ENCODE peak calls at places on chromosome 17, in eight cellular contexts. T is effector memory CD4-positive, alpha-beta T cell; H is AML-193; A is D341Med; W is Karpas-422; I is putamen; C is T-helper 2 cell; V is activated CD8-positive, alpha-beta T cell treated with anti-CD3 and anti-CD28 coated beads, Interleukin-2, amount 10 ng/mL, durations not matched to agents 7 days and 5 days. L is an unnamed sample.

GRCh38 chr17:12990041-12990808 is 27.6 kb downstream of the ELAC2 start:
- DNase-seq in W (peak), V (no peak), I (no peak), H (no peak), A (no peak), C (no peak), T (no peak), L (no peak)

GRCh38 chr17:8789743-8790142 is 9.4 kb downstream of the MFSD6L start:
- DNase-seq in T (no peak), V (no peak), H (no peak), C (no peak), W (no peak), A (no peak), I (peak), L (no peak)

GRCh38 chr17:45425125-45425983 is 7.3 kb downstream of the ARHGAP27 start:
- DNase-seq in T (no peak), C (no peak), I (no peak), A (peak), W (peak), H (peak), V (no peak), L (peak)

GRCh38 chr17:2904135-2904534 is 107.9 kb downstream of the RAP1GAP2 start:
- DNase-seq in I (peak), A (peak), C (no peak), H (no peak), T (no peak), V (no peak), W (peak), L (no peak)

GRCh38 chr17:17890773-17891759 is 54.3 kb upstream of the SREBF1 start:
- DNase-seq in W (peak), H (peak), V (peak), I (no peak), C (peak), T (no peak), A (peak), L (peak)

GRCh38 chr17:7213895-7214299 is 5.7 kb downstream of the DLG4 start:
- DNase-seq in W (peak), I (peak), A (peak), H (peak), C (peak), T (no peak), V (no peak), L (peak)

GRCh38 chr17:18966831-18967624 is 15.1 kb downstream of the SLC5A10 start:
- DNase-seq in T (no peak), A (no peak), V (no peak), W (no peak), H (no peak), I (no peak), C (no peak), L (no peak)

GRCh38 chr17:62778990-62779681 is 29.0 kb downstream of the MARCHF10 start:
- DNase-seq in V (no peak), W (peak), A (no peak), T (no peak), I (peak), H (no peak), C (no peak), L (no peak)

GRCh38 chr17:37848690-37849616 is 75.3 kb upstream of the TBC1D3K start:
- DNase-seq in I (no peak), H (peak), V (peak), T (no peak), A (peak), C (no peak), W (no peak), L (no peak)

GRCh38 chr17:82300707-82301270 is 16.6 kb downstream of the CD7 start:
- DNase-seq in T (no peak), V (peak), I (no peak), H (peak), A (peak), C (peak), W (peak), L (peak)

GRCh38 chr17:9002610-9003354 is 18.5 kb upstream of the NTN1 start:
- DNase-seq in A (peak), V (no peak), I (no peak), W (no peak), C (no peak), H (peak), T (no peak), L (no peak)

GRCh38 chr17:41048441-41048840 is 1.3 kb upstream of the KRTAP2-1 start:
- DNase-seq in A (no peak), C (no peak), I (no peak), H (no peak), V (no peak), W (peak), T (no peak), L (no peak)

GRCh38 chr17:46266656-46267544 is 28.0 kb upstream of the LRRC37A start:
- DNase-seq in V (peak), T (peak), C (peak), W (peak), I (peak), A (peak), H (peak), L (peak)

GRCh38 chr17:79042421-79043190 is 18.6 kb downstream of the C1QTNF1 start:
- DNase-seq in W (peak), I (no peak), H (peak), A (peak), T (peak), V (peak), C (peak), L (peak)

GRCh38 chr17:1060991-1061390 is 64.1 kb downstream of the TIMM22 start:
- DNase-seq in I (no peak), A (no peak), V (peak), C (no peak), T (no peak), W (no peak), H (no peak), L (no peak)

GRCh38 chr17:6018788-6019187 is 51.4 kb upstream of the WSCD1 start:
- DNase-seq in C (no peak), H (no peak), W (no peak), I (no peak), A (no peak), V (no peak), T (no peak), L (no peak)

GRCh38 chr17:19366637-19366972 is 4.1 kb upstream of the B9D1 start:
- DNase-seq in I (no peak), H (no peak), V (no peak), W (no peak), C (no peak), A (no peak), T (no peak), L (no peak)

GRCh38 chr17:38922538-38923291 is 2.7 kb upstream of the LASP1NB start:
- DNase-seq in A (peak), C (no peak), T (no peak), H (peak), W (peak), I (peak), V (peak), L (no peak)

GRCh38 chr17:45925311-45925710 is 31.0 kb downstream of the MAPT start:
- DNase-seq in T (no peak), W (no peak), V (no peak), A (no peak), I (no peak), C (no peak), H (no peak), L (no peak)

GRCh38 chr17:11608396-11608795 is 10.1 kb downstream of the DNAH9 start:
- DNase-seq in H (no peak), V (no peak), I (no peak), W (no peak), T (no peak), A (no peak), C (no peak), L (no peak)

GRCh38 chr17:43940630-43941029 is 1.6 kb downstream of the PPY start:
- DNase-seq in I (no peak), W (peak), A (peak), V (peak), H (peak), T (no peak), C (no peak), L (peak)

GRCh38 chr17:8162997-8163977 is 539 bp upstream of the VAMP2 start:
- DNase-seq in W (peak), T (no peak), C (no peak), H (no peak), A (peak), I (no peak), V (no peak), L (peak)

GRCh38 chr17:81292450-81292849 is 2.7 kb downstream of the SLC38A10 start:
- DNase-seq in H (no peak), W (no peak), I (no peak), V (no peak), C (no peak), A (no peak), T (no peak), L (no peak)

GRCh38 chr17:61384384-61385090 is 15.1 kb upstream of the TBX2 start:
- DNase-seq in C (no peak), T (no peak), W (no peak), A (no peak), V (no peak), H (no peak), I (no peak), L (no peak)

GRCh38 chr17:42288985-42289862 is 926 bp downstream of the STAT5A start:
- DNase-seq in I (no peak), W (peak), V (peak), A (peak), T (peak), H (peak), C (peak), L (no peak)

GRCh38 chr17:77209330-77209748 is 68.6 kb downstream of the SEC14L1 start:
- DNase-seq in A (no peak), V (no peak), I (no peak), C (no peak), H (no peak), T (no peak), W (no peak), L (peak)

GRCh38 chr17:66702106-66702936 is 132.6 kb upstream of the CACNG5 start:
- DNase-seq in T (no peak), H (no peak), A (no peak), C (no peak), V (no peak), W (no peak), I (no peak), L (no peak)

GRCh38 chr17:17570207-17570797 is 21.2 kb downstream of the PEMT start:
- DNase-seq in T (no peak), H (no peak), C (no peak), W (peak), V (no peak), A (peak), I (no peak), L (peak)

GRCh38 chr17:81738801-81739393 is 26.8 kb downstream of the SLC25A10 start:
- DNase-seq in T (no peak), A (no peak), V (no peak), I (no peak), W (no peak), H (no peak), C (no peak), L (no peak)

GRCh38 chr17:80002690-80003490 is 32.8 kb downstream of the TBC1D16 start:
- DNase-seq in C (no peak), I (no peak), A (no peak), V (no peak), H (no peak), T (no peak), W (no peak), L (no peak)

GRCh38 chr17:49914096-49914490 is 54.9 kb upstream of the DLX4 start:
- DNase-seq in V (no peak), C (no peak), H (no peak), A (peak), W (no peak), T (no peak), I (no peak), L (no peak)

GRCh38 chr17:32357615-32358014 is 7.7 kb downstream of the ZNF207 start:
- DNase-seq in W (no peak), V (no peak), T (no peak), A (no peak), I (no peak), H (no peak), C (no peak), L (no peak)

GRCh38 chr17:22515599-22515998 is 823.3 kb downstream of the KCNJ18 start:
- DNase-seq in T (no peak), H (no peak), W (no peak), V (no peak), C (no peak), A (no peak), I (no peak), L (no peak)

GRCh38 chr17:64771980-64772844 is 110.1 kb upstream of the SMURF2 start:
- DNase-seq in V (no peak), C (no peak), H (peak), W (no peak), A (no peak), T (no peak), I (no peak), L (no peak)

GRCh38 chr17:31674305-31674704 is 184.7 kb downstream of the COPRS start:
- DNase-seq in C (no peak), T (no peak), W (no peak), I (no peak), H (no peak), A (no peak), V (no peak), L (no peak)

GRCh38 chr17:15463363-15463762 is 4.1 kb downstream of the CDRT4 start:
- DNase-seq in T (no peak), V (no peak), I (no peak), H (no peak), W (no peak), A (no peak), C (no peak), L (no peak)

GRCh38 chr17:2170023-2170422 is 115.1 kb downstream of the HIC1 start:
- DNase-seq in C (no peak), W (peak), T (no peak), A (no peak), H (peak), I (no peak), V (peak), L (no peak)

GRCh38 chr17:48908853-48909394 is 717 bp downstream of the UBE2Z start:
- DNase-seq in V (peak), H (peak), W (peak), A (peak), C (peak), I (no peak), T (peak), L (peak)

GRCh38 chr17:82225368-82226029 is 3.3 kb upstream of the SLC16A3 start:
- DNase-seq in A (no peak), C (no peak), T (no peak), V (no peak), W (no peak), H (no peak), I (no peak), L (no peak)

GRCh38 chr17:14318109-14318905 is 17.4 kb downstream of the HS3ST3B1 start:
- DNase-seq in T (no peak), I (no peak), V (no peak), A (no peak), H (no peak), W (no peak), C (no peak), L (no peak)